ENCODE peak calls at places on chromosomes 6 and 20, in six cellular contexts. N, Z, X, G, H and C are unnamed samples.
A peak's percentile ranks its signal among the peaks of the same experiment; 100 is the strongest.

GRCh38 chr6:37516920-37517405 is 17.3 kb upstream of the CCDC167 start:
- DNase-seq in Z (no peak), H (no peak), G (no peak), N (no peak), X (no peak), C (no peak)

GRCh38 chr6:158843751-158844683 is 24.8 kb upstream of the EZR start:
- DNase-seq in Z (no peak), N (peak; percentile 27), X (no peak), H (no peak), G (peak; percentile 72), C (no peak)

GRCh38 chr20:19735446-19735845 is 22.6 kb upstream of the RIN2 start:
- DNase-seq in H (peak; percentile 90), N (peak; percentile 73), G (peak; percentile 51), X (peak; percentile 48), Z (no peak), C (no peak)

GRCh38 chr20:58179432-58180099 is 48.9 kb downstream of the ANKRD60 start:
- DNase-seq in X (peak; percentile 71), G (peak; percentile 7), N (no peak), H (peak; percentile 20), Z (peak; percentile 70), C (peak; percentile 10)

GRCh38 chr6:19342616-19343015 is 494.6 kb upstream of the ID4 start:
- DNase-seq in H (no peak), N (no peak), Z (no peak), G (no peak), X (no peak), C (no peak)

GRCh38 chr20:47038581-47039560 is 144.2 kb downstream of the EYA2 start:
- DNase-seq in H (no peak), X (no peak), Z (no peak), N (no peak), G (no peak), C (no peak)

GRCh38 chr20:2713285-2713684 is 20.7 kb downstream of the EBF4 start:
- DNase-seq in G (no peak), X (no peak), H (no peak), Z (no peak), N (no peak), C (no peak)

GRCh38 chr20:4966826-4967751 is 34.2 kb downstream of the SLC23A2 start:
- DNase-seq in H (peak; percentile 50), G (no peak), X (no peak), Z (no peak), N (peak; percentile 67), C (no peak)

GRCh38 chr20:3797592-3798404 is 1.7 kb downstream of the CDC25B start:
- DNase-seq in H (peak; percentile 80), Z (no peak), N (peak; percentile 67), X (no peak), G (no peak), C (no peak)

GRCh38 chr20:58019027-58019849 is 209.2 kb downstream of the ANKRD60 start:
- DNase-seq in N (peak; percentile 12), Z (no peak), H (no peak), G (peak; percentile 1), X (peak; percentile 24), C (no peak)

GRCh38 chr6:10800810-10801209 is 37.5 kb downstream of the MAK start:
- DNase-seq in X (no peak), H (peak; percentile 81), G (no peak), Z (no peak), N (peak; percentile 60), C (no peak)

GRCh38 chr6:43716099-43716498 is 28.5 kb upstream of the MRPS18A start:
- DNase-seq in G (no peak), N (no peak), X (no peak), Z (no peak), H (no peak), C (no peak)

GRCh38 chr6:28943223-28943556 is 19.4 kb upstream of the TRIM27 start:
- DNase-seq in G (no peak), X (no peak), N (no peak), H (no peak), Z (no peak), C (no peak)

GRCh38 chr6:10146723-10147451 is 268.0 kb downstream of the TFAP2A start:
- DNase-seq in G (peak; percentile 8), Z (peak; percentile 37), N (peak; percentile 8), X (peak; percentile 53), H (peak; percentile 44), C (no peak)

GRCh38 chr6:77653817-77654216 is 978 bp downstream of the MEI4 start:
- DNase-seq in X (no peak), Z (no peak), H (no peak), N (no peak), G (no peak), C (no peak)

GRCh38 chr6:45864651-45865050 is 151.0 kb downstream of the CLIC5 start:
- DNase-seq in G (no peak), Z (no peak), H (no peak), X (no peak), N (no peak), C (no peak)
- H3K4ac ChIP-seq in G (no peak overlapping the region), Z (no peak overlapping the region), H (no peak overlapping the region), X (no peak overlapping the region), N (no peak overlapping the region), C (no peak overlapping the region)

GRCh38 chr20:22557403-22558276 is 26.7 kb downstream of the FOXA2 start:
- DNase-seq in G (no peak), X (no peak), H (no peak), Z (no peak), N (no peak), C (no peak)

GRCh38 chr20:22559711-22560305 is 24.6 kb downstream of the FOXA2 start:
- DNase-seq in N (no peak), Z (no peak), H (no peak), X (no peak), G (no peak), C (no peak)

GRCh38 chr20:22554391-22554790 is 30.0 kb downstream of the FOXA2 start:
- DNase-seq in N (no peak), Z (no peak), H (no peak), G (no peak), X (no peak), C (no peak)

GRCh38 chr20:22556565-22557056 is 27.8 kb downstream of the FOXA2 start:
- DNase-seq in H (no peak), X (no peak), N (no peak), Z (no peak), G (no peak), C (no peak)

DNA sequence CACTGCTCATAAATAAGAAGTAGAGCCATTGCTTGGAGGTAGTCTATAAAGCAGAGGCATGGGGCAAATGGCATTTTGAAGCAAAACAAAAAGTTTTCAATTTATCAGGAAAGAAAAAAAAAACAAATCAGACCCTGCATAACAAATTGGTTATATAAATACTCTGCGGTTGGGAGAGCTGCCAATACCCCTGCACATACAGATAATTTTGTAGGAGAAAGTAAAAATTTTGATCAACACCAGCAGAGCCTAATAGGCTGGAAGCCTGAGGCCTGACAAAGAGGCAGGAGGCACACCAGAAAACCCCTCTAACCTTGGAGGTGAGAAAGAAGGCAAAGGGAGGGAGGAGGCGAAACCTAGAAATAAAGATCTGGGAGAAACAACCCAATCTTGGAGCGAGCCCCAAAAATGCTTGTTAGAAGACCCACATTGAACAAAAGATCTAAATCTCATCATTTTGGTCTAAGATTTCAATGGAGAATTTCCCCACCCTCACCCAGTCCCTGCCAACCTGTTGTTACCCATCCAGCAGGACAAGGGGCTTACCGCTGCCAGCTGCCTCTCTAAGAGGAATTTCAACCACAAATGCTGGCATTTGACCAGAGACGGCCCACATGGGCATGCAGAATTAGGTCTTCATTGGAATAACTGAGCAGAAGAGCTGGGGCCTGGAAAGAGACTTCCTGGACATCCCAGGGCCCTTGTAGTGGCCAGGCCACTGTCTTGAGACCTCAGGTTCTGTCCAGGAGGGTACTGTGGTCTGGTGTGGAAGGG is 28.4 kb downstream of the FOXA2 start:
- DNase-seq in X (no peak), H (no peak), Z (no peak), G (no peak), N (no peak), C (no peak)
- H3K4ac ChIP-seq in X (no peak overlapping the region), H (no peak overlapping the region), Z (no peak overlapping the region), G (no peak overlapping the region), N (no peak overlapping the region), C (no peak overlapping the region)

DNA sequence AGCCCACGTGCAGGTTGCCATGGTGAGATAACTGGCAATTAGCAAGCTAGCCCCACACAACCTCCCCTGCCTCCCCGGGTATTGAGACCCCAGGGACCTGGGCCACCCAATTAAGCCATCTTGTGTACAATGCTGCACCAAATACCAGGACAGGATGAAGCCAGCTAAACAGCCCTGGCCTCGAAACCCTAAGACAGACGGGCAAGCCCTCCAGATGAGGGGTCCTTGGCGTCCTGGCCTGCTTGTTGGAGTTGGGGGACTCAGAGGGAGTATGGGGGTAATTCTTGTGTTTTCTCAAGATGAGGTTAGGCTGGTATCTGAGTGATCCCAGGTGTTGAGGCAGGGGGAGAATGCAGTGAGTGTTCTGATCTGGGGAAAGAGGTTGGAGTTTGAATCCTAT is 8.8 kb upstream of the MAPRE1 start:
- DNase-seq in X (no peak), G (no peak), H (no peak), N (no peak), Z (no peak), C (no peak)
- H3K4ac ChIP-seq in X (no peak overlapping the region), G (no peak overlapping the region), H (no peak overlapping the region), N (no peak overlapping the region), Z (no peak overlapping the region), C (no peak overlapping the region)

GRCh38 chr6:31829633-31830492 is 2.3 kb downstream of the HSPA1B start:
- DNase-seq in H (peak; percentile 74), X (no peak), Z (peak; percentile 33), G (no peak), N (peak; percentile 56), C (no peak)
- H3K4ac ChIP-seq in H (no peak overlapping the region), X (no peak overlapping the region), Z (no peak overlapping the region), G (peak overlapping the region; percentile 73), N (peak overlapping the region; percentile 24), C (no peak overlapping the region)

GRCh38 chr6:26034901-26035300 is 52.3 kb upstream of the HFE start:
- DNase-seq in N (no peak), G (no peak), H (no peak), X (no peak), Z (no peak), C (no peak)

GRCh38 chr6:26033132-26033941 is 53.9 kb upstream of the HFE start:
- DNase-seq in H (peak; percentile 98), G (peak; percentile 82), Z (peak; percentile 83), N (peak; percentile 99), X (peak; percentile 76), C (peak; percentile 69)

GRCh38 chr6:26031595-26032386 is 55.4 kb upstream of the HFE start:
- DNase-seq in N (peak; percentile 97), Z (peak; percentile 95), G (peak; percentile 80), X (peak; percentile 94), H (peak; percentile 98), C (peak; percentile 82)

GRCh38 chr6:26032387-26033131 is 54.7 kb upstream of the HFE start:
- DNase-seq in G (peak; percentile 47), Z (peak; percentile 52), X (peak; percentile 49), H (peak; percentile 58), N (peak; percentile 38), C (no peak)

GRCh38 chr6:26033942-26034354 is 53.3 kb upstream of the HFE start:
- DNase-seq in Z (no peak), N (no peak), X (peak; percentile 54), H (no peak), G (no peak), C (no peak)
- H3K4ac ChIP-seq in Z (no peak overlapping the region), N (peak overlapping the region; percentile 62), X (peak overlapping the region; percentile 90), H (no peak overlapping the region), G (no peak overlapping the region), C (no peak overlapping the region)

DNA sequence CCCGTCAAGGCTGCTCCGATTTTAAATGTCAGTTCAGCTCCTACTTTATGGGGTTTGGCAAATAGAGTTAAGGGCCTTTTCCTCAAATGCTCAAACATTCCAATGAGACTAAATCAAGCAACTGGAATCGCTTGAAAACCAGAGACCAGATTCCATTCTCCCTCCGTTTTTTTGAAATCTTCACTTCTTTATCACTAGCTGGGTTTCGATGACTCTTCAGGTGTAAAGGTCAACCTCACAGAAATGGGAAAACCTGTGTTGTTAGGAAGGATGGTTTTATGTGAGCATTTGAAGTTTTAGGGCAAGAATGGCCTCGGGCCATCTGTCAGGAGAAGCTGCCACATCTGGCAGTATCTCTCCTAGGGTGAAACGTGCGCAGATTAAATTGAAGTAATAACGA is 24.9 kb downstream of the TTLL2 start:
- DNase-seq in X (no peak), N (no peak), H (no peak), Z (no peak), G (no peak), C (no peak)
- H3K4ac ChIP-seq in X (no peak overlapping the region), N (no peak overlapping the region), H (no peak overlapping the region), Z (no peak overlapping the region), G (no peak overlapping the region), C (no peak overlapping the region)